ENCODE peak calls at places on chromosomes 13 and 19, in nine cellular contexts. A is hepatocyte, U is PC-9, V is H9, Q is fibroblast of lung, J is GM23338, R is mammary epithelial cell, H is IMR-90, G is neuronal stem cell. O is an unnamed sample. For H3K4me1, the result is how much of the 10 kb centered on the place peaks cover.

GRCh38 chr13:35345992-35346391 is 130.5 kb downstream of the MAB21L1 start:
- DNase-seq in U (no peak), J (no peak), V (no peak), Q (no peak), R (no peak), A (no peak), H (no peak), G (no peak), O (no peak)

GRCh38 chr13:29454931-29455481 is 140.5 kb downstream of the SLC7A1 start:
- DNase-seq in A (no peak), U (peak), J (peak), H (peak), Q (peak), G (no peak), R (peak), V (peak), O (peak)

GRCh38 chr19:2625434-2625833 is 77.1 kb downstream of the GNG7 start:
- DNase-seq in A (no peak), V (no peak), J (no peak), Q (no peak), G (no peak), U (no peak), H (no peak), R (no peak), O (no peak)

GRCh38 chr19:31054430-31054829 is 294.8 kb downstream of the TSHZ3 start:
- DNase-seq in V (peak), Q (peak), U (no peak), J (peak), G (peak), H (peak), R (peak), A (peak), O (peak)

GRCh38 chr13:85586422-85586831 is 212.8 kb downstream of the SLITRK6 start:
- DNase-seq in U (peak), A (no peak), J (no peak), R (peak), G (no peak), V (no peak), Q (peak), H (peak), O (peak)

GRCh38 chr13:91242652-91243051 is 104.8 kb upstream of the MIR17HG start:
- DNase-seq in U (no peak), V (no peak), H (no peak), G (no peak), A (no peak), Q (peak), R (no peak), J (no peak), O (no peak)

GRCh38 chr13:97627566-97627965 is 193.6 kb downstream of the RAP2A start:
- DNase-seq in R (peak), U (no peak), G (no peak), A (peak), Q (peak), J (peak), H (peak), V (peak), O (no peak)

GRCh38 chr13:99329477-99329876 is 22.3 kb upstream of the GPR183 start:
- DNase-seq in J (no peak), V (no peak), A (no peak), R (no peak), Q (no peak), G (no peak), U (no peak), H (no peak), O (no peak)

GRCh38 chr13:33536639-33537425 is 251.3 kb upstream of the STARD13 start:
- DNase-seq in U (no peak), J (no peak), Q (peak), A (no peak), V (no peak), H (peak), G (no peak), R (peak), O (no peak)

GRCh38 chr19:4861147-4861546 is 6.3 kb downstream of the PLIN3 start:
- DNase-seq in U (peak), H (no peak), R (no peak), J (no peak), G (no peak), Q (no peak), V (no peak), A (peak), O (peak)

GRCh38 chr13:51829236-51829899 is 15.6 kb downstream of the TMEM272 start:
- DNase-seq in R (no peak), H (no peak), U (no peak), G (no peak), A (no peak), Q (no peak), V (no peak), J (no peak), O (no peak)

GRCh38 chr13:21913010-21913409 is 242.1 kb downstream of the FGF9 start:
- DNase-seq in R (no peak), Q (no peak), V (peak), U (no peak), J (peak), H (peak), A (no peak), G (peak), O (no peak)

DNA sequence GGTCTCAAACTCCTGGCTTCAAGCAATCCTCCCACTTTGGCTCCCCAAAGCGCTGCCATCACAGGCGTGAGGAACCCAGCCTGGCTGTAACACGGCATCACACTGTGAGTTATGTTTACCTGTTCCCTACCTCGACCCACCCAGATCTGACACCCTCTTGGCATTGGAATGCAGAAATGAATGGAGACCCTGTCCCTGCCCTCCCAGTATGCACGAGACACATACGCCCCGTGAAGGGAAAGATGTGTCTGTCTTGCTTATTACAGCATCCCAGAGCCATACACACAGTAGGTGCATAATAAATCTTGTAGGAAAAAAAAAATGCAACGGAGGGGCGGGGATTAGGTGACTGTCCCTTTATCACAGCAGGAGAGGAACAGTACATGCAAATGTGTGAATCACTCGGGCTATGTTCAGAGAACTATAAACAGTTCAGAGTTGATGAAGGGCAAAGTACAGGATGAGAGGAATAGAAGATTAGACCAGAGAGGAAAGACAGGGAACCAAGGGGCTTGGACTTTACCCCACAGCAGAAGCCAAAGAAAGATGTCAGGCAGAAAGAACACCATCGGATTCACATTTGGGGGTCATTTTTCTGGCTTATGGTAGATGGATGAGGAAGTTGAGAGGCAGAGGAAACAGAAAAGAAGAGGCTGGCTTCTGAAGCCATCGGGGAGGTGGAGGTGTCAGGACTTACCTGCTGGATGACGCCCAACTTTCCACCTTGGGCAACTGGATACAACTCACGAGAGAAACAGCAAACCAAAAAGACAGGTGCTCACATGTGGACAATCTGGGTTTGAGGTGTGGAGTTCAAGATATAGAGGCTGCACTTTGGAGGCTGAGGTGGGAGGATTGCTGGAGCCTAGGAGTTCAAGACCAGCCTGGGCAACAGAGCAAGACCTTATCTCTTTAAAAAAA is 94.3 kb downstream of the INSR start:
- DNase-seq in U (no peak), Q (no peak), A (peak), H (peak), J (no peak), V (no peak), G (no peak), R (no peak), O (no peak)
- H3K4me1 ChIP-seq in U (under half), Q (under half), A (under half), H (under half), J (under half), V (under half), G (under half), R (under half), O (under half)

GRCh38 chr13:105316731-105317130 is 1218.7 kb downstream of the EFNB2 start:
- DNase-seq in G (no peak), Q (no peak), U (no peak), J (no peak), V (no peak), H (no peak), R (no peak), A (no peak), O (no peak)

GRCh38 chr13:105312906-105313305 is 1222.6 kb downstream of the EFNB2 start:
- DNase-seq in G (no peak), J (no peak), R (no peak), A (no peak), Q (no peak), U (no peak), V (no peak), H (no peak), O (no peak)

GRCh38 chr13:105307776-105308175 is 1227.7 kb downstream of the EFNB2 start:
- DNase-seq in R (no peak), V (no peak), U (no peak), H (no peak), J (no peak), Q (no peak), G (no peak), A (no peak), O (no peak)

DNA sequence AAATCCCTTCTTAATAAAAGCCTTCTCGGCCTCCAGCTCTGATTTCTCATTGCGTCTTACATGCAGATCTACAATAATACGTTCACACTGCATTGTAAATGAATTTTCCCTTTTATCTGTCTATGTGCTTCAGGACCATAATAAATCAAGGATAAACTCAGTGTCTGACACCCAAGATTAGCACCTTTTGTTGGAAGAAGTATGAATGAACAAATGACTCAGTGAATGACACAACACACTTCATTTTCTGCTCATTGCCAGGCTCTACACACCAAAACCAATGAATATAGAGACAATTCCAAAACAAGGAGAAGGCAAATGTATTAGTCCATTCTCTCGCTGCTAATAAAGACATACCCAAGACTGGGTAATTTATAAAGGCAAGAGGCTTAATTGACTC is 1224.4 kb downstream of the EFNB2 start:
- DNase-seq in Q (no peak), J (no peak), G (no peak), H (no peak), U (no peak), R (no peak), A (no peak), V (no peak), O (no peak)
- H2AFZ ChIP-seq in Q (no peak), J (no peak), G (no peak), H (no peak), U (no peak), R (no peak), A (no peak), V (no peak), O (no peak)

DNA sequence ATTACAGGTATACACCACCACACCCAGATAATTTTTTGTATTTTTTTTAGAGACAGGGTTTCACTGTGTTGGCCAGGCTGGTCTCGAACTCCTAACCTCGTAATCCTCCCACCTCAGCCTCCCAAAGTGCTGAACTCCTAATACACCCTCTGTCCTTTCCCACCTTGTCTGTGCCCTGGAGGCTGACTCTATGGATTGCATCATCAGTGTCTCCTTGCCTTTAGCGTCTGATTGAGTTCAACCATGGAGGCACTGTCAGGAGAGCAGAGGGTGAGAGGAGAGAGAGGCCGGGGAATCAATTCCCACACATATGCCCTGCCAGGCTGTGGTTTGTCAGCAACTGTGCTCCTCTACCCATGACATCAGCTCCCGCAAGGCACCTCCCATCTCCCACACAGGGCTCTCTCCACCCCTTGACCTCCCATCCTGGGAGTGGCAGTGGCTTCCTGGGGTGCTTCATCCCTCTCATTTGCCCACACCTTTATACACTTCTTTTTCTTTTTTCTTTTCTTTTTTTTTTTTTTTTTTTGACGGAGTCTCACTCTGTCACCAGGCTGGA is 12.6 kb upstream of the LILRB4 start:
- DNase-seq in J (no peak), R (no peak), G (no peak), V (no peak), H (no peak), A (no peak), U (no peak), Q (no peak), O (no peak)
- H3K4me1 ChIP-seq in J (under half), R (under half), G (under half), V (under half), H (under half), A (under half), U (under half), Q (under half), O (under half)

DNA sequence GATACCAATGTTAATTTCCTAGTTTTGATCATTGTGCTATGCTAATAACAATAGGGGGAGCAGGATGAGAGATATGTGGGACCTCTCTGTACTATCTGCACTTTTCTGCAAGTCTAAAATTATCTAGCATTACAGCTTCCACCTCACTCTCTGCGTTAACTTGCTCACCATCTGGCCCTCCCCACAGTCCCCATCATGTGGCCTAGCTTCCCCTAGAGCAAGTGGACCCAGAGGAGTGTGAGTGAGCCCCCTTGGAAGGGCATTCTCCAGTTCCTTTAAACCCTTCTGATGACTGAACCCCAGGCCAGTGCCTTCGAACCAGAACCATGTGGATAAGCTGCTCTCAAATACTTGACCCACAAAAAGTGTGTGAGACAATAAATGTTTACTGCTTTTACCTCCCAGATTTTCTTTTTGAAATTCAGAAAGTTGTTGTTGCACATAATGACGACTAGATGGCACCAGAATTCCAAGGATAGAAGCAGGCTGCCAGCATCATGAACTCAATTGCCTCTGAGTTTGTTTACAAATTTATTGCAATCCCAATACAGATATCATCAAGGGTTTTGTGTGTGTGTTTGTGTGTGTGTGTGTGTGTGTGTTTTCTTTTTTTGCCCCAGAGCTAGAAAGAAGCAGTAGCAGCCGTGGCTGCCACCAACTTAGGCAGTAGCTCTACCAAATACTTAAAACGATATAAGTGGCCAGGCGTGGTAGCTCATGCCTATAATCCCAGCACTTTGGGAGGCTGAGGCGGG is 49.0 kb upstream of the ZNF780A start:
- DNase-seq in G (peak), V (no peak), Q (peak), A (peak), R (peak), H (peak), J (peak), U (peak), O (peak)
- H2AFZ ChIP-seq in G (no peak), V (no peak), Q (no peak), A (no peak), R (no peak), H (no peak), J (peak), U (no peak), O (no peak)

DNA sequence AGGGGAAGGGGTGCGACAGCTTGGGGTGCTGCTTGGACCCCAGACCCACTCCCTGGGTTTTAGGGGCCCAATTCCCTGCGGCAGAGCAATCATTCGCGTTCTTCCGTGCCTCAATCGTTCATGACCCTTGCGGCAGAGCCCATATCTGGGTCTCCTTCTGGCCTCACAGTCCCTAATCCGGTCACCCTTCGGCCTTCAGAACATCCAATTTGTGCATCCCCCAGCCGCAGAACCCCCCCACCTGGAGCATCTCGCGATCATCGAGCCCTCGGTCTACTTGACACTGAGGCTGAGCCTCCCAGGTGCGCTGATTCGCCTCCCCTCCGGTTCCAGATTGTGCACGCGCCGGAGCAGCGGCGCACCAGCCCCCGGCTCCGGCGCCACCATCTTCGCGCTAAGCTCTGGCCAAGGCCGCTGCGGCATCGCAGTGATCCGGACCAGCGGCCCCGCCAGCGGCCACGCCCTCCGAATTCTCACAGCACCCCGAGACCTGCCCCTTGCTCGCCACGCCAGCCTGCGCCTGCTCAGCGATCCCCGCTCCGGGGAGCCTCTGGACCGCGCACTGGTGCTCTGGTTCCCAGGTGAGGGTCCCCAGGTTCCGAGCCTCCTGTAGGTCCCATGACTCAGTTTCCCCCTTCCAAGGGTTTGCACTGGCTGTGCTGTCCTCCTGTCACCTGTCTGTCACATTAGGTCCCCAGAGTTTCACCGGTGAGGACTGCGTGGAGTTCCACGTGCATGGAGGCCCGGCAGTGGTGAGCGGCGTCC is 504 bp downstream of the GTPBP3 start:
- DNase-seq in U (no peak), A (no peak), Q (no peak), R (peak), G (no peak), H (no peak), V (no peak), J (peak), O (no peak)
- H3K4me1 ChIP-seq in U (under half), A (under half), Q (under half), R (under half), G (under half), H (under half), V (under half), J (under half), O (under half)

GRCh38 chr19:11381535-11382369 is 2.4 kb downstream of the EPOR start:
- DNase-seq in R (peak), H (peak), J (peak), G (peak), U (no peak), A (peak), Q (peak), V (peak), O (peak)

GRCh38 chr19:11378319-11379189 is 4.1 kb downstream of the SWSAP1 start:
- DNase-seq in U (peak), J (peak), V (peak), H (peak), G (peak), Q (peak), A (peak), R (peak), O (peak)

GRCh38 chr19:11377756-11378155 is 3.3 kb downstream of the SWSAP1 start:
- DNase-seq in H (peak), V (no peak), R (no peak), U (no peak), A (no peak), J (no peak), G (no peak), Q (peak), O (no peak)

GRCh38 chr19:11380653-11381534 is 3.2 kb downstream of the EPOR start:
- DNase-seq in Q (peak), G (peak), A (peak), U (peak), J (peak), H (peak), R (peak), V (peak), O (peak)

DNA sequence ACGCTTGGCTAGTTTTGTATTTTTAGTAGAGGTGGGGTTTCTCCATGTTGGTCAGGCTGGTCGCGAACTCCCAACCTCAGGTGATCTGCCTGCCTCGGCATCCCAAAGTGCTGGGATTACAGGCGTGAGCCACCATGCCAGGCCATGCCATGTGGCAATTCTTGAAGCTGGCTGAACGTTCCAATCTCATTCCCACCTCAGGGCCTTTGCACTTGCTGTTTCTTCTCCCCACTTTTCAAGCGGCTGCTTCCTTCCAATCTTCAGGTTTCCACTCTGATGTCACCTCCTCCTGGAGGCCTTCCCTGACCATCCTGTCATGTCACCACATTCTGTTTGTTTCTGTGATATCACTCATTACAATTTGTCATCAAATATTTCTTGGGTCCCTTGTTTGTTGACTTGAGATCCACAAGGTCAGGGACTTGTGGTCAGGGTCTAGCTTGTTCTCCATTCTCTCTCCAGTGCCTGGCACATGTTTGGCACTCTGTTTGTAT is 4.2 kb downstream of the EPOR start:
- DNase-seq in A (no peak), U (no peak), V (no peak), J (no peak), Q (no peak), H (no peak), R (no peak), G (no peak), O (no peak)
- H2AFZ ChIP-seq in A (no peak), U (no peak), V (no peak), J (no peak), Q (no peak), H (no peak), R (no peak), G (no peak), O (no peak)

GRCh38 chr13:37755349-37755748 is 114.2 kb downstream of the TRPC4 start:
- DNase-seq in V (no peak), H (no peak), Q (no peak), A (no peak), J (no peak), R (no peak), G (no peak), U (no peak), O (no peak)
- H3K4me1 ChIP-seq in V (under half), H (under half), Q (under half), A (under half), J (under half), R (under half), G (under half), U (under half), O (under half)

GRCh38 chr13:30569901-30570576 is 47.7 kb upstream of the USPL1 start:
- DNase-seq in G (no peak), U (peak), A (peak), R (peak), Q (peak), J (peak), V (peak), H (peak), O (peak)
- H2AFZ ChIP-seq in G (no peak), U (no peak), A (no peak), R (peak), Q (peak), J (peak), V (no peak), H (peak), O (no peak)

O was measured in trophoblast cell.